ENCODE peak calls at places on chromosomes 1 and 21, in six cellular contexts. U, L, K, Y, W and H are unnamed samples.

GRCh38 chr21:35528109-35529042 is 479.3 kb upstream of the RUNX1 start:
- DNase-seq in K (no peak), L (peak), W (no peak), Y (no peak), U (peak), H (peak)

GRCh38 chr1:247338723-247339270 is 7.1 kb upstream of the ZNF496 start:
- DNase-seq in Y (peak), W (no peak), K (no peak), U (no peak), L (no peak), H (no peak)

GRCh38 chr1:200168926-200169325 is 141.4 kb downstream of the NR5A2 start:
- DNase-seq in L (no peak), K (no peak), W (no peak), U (no peak), Y (no peak), H (no peak)

GRCh38 chr1:62144238-62144831 is 50.3 kb upstream of the L1TD1 start:
- DNase-seq in L (no peak), W (peak), U (peak), Y (peak), K (peak), H (no peak)

GRCh38 chr1:110210604-110211502 is 739 bp downstream of the KCNC4 start:
- DNase-seq in Y (peak), K (no peak), L (peak), U (peak), W (peak), H (peak)

GRCh38 chr1:192907545-192908243 is 98.9 kb downstream of the RGS2 start:
- DNase-seq in K (no peak), U (no peak), W (no peak), L (no peak), Y (peak), H (no peak)

GRCh38 chr1:106613106-106613505 is 443.4 kb upstream of the PRMT6 start:
- DNase-seq in U (no peak), K (no peak), Y (no peak), L (no peak), W (no peak), H (no peak)

GRCh38 chr21:38948377-38948776 is 142.6 kb downstream of the ETS2 start:
- DNase-seq in W (no peak), K (no peak), Y (peak), U (no peak), L (no peak), H (no peak)

GRCh38 chr1:67583462-67583950 is 101.5 kb upstream of the GADD45A start:
- DNase-seq in W (no peak), Y (peak), K (no peak), L (no peak), U (no peak), H (no peak)

GRCh38 chr1:231702804-231703203 is 76.2 kb downstream of the DISC1 start:
- DNase-seq in Y (peak), W (no peak), L (no peak), K (no peak), U (no peak), H (no peak)

GRCh38 chr1:21289700-21290545 is at the start of gene ECE1:
- DNase-seq in U (peak), Y (peak), W (peak), K (no peak), L (peak), H (peak)

GRCh38 chr1:54640361-54640760 is 1.2 kb upstream of the MROH7 start:
- DNase-seq in Y (no peak), W (no peak), U (no peak), L (no peak), K (no peak), H (no peak)

GRCh38 chr1:155166373-155167165 is 6.5 kb downstream of the KRTCAP2 start:
- DNase-seq in K (no peak), U (no peak), L (no peak), Y (no peak), W (peak), H (no peak)

GRCh38 chr1:227902641-227902990 is 45.1 kb downstream of the WNT9A start:
- DNase-seq in K (no peak), L (no peak), W (no peak), U (no peak), Y (no peak), H (no peak)

GRCh38 chr1:163673076-163673475 is 351.3 kb downstream of the NUF2 start:
- DNase-seq in U (no peak), Y (no peak), K (no peak), L (no peak), W (no peak), H (no peak)

GRCh38 chr1:62528015-62528414 is 69.3 kb upstream of the ANGPTL3 start:
- DNase-seq in U (no peak), K (no peak), Y (no peak), L (no peak), W (no peak), H (peak)

GRCh38 chr1:225253784-225254183 is 174.1 kb downstream of the LBR start:
- DNase-seq in L (no peak), K (no peak), W (no peak), U (no peak), Y (peak), H (no peak)

GRCh38 chr21:25949701-25950100 is 214.9 kb downstream of the GABPA start:
- DNase-seq in K (no peak), L (no peak), W (no peak), Y (no peak), U (no peak), H (no peak)

GRCh38 chr1:20590313-20590777 is 1.4 kb downstream of the CDA start:
- DNase-seq in W (no peak), U (no peak), Y (peak), K (no peak), L (no peak), H (no peak)

GRCh38 chr21:44365251-44365966 is 12.0 kb downstream of the TRPM2 start:
- DNase-seq in U (no peak), W (no peak), Y (no peak), L (peak), K (no peak), H (no peak)

GRCh38 chr1:245197911-245198379 is 43.2 kb downstream of the KIF26B start:
- DNase-seq in W (peak), U (no peak), K (no peak), Y (peak), L (no peak), H (no peak)

GRCh38 chr1:199720496-199720895 is 307.0 kb upstream of the NR5A2 start:
- DNase-seq in L (no peak), Y (no peak), W (no peak), U (no peak), K (no peak), H (no peak)

GRCh38 chr1:2589331-2590232 is 3.0 kb downstream of the PRXL2B start:
- DNase-seq in K (no peak), U (no peak), L (no peak), W (no peak), Y (no peak), H (no peak)

GRCh38 chr1:4784761-4785160 is 130.4 kb downstream of the AJAP1 start:
- DNase-seq in K (no peak), U (no peak), W (no peak), Y (no peak), L (no peak), H (no peak)

GRCh38 chr1:108708726-108709660 is 3.7 kb upstream of the FNDC7 start:
- DNase-seq in Y (no peak), U (peak), K (no peak), L (peak), W (peak), H (no peak)